ENCODE peak calls at places on chromosomes 11 and 22, in nine cellular contexts. One of them, this sample, is unnamed.

GRCh38 chr11:67415501-67416304 is at the start of gene CARNS1:
- DNase-seq in Panc1: no peak
- DNase-seq in heart right ventricle: no peak
- DNase-seq in A549: no peak
- DNase-seq in Caco-2: no peak
- DNase-seq in thoracic aorta: no peak
- DNase-seq in GM23248: peak; percentile 40
- DNase-seq in IMR-90: no peak
- DNase-seq in CD8-positive, alpha-beta memory T cell: no peak
- DNase-seq in this sample: no peak

GRCh38 chr11:79727221-79727620 is 286.4 kb upstream of the TENM4 start:
- DNase-seq in heart right ventricle: no peak
- DNase-seq in Caco-2: no peak
- DNase-seq in GM23248: no peak
- DNase-seq in thoracic aorta: no peak
- DNase-seq in CD8-positive, alpha-beta memory T cell: no peak
- DNase-seq in IMR-90: no peak
- DNase-seq in Panc1: no peak
- DNase-seq in A549: no peak
- DNase-seq in this sample: no peak

GRCh38 chr22:40485813-40486610 is 115.6 kb downstream of the SGSM3 start:
- DNase-seq in A549: no peak
- DNase-seq in Panc1: no peak
- DNase-seq in Caco-2: no peak
- DNase-seq in heart right ventricle: no peak
- DNase-seq in CD8-positive, alpha-beta memory T cell: no peak
- DNase-seq in GM23248: peak; percentile 53
- DNase-seq in IMR-90: peak; percentile 60
- DNase-seq in thoracic aorta: no peak
- DNase-seq in this sample: peak; percentile 87

GRCh38 chr11:23212829-23213228 is 352.6 kb upstream of the CCDC179 start:
- DNase-seq in Caco-2: no peak
- DNase-seq in CD8-positive, alpha-beta memory T cell: no peak
- DNase-seq in A549: no peak
- DNase-seq in GM23248: no peak
- DNase-seq in Panc1: no peak
- DNase-seq in IMR-90: no peak
- DNase-seq in thoracic aorta: no peak
- DNase-seq in heart right ventricle: no peak
- DNase-seq in this sample: no peak

GRCh38 chr11:109302591-109303334 is 119.2 kb upstream of the C11orf87 start:
- DNase-seq in CD8-positive, alpha-beta memory T cell: no peak
- DNase-seq in Panc1: no peak
- DNase-seq in IMR-90: no peak
- DNase-seq in heart right ventricle: no peak
- DNase-seq in GM23248: no peak
- DNase-seq in Caco-2: no peak
- DNase-seq in A549: no peak
- DNase-seq in thoracic aorta: no peak
- DNase-seq in this sample: peak; percentile 7

GRCh38 chr22:33606495-33606894 is 313.8 kb downstream of the LARGE1 start:
- DNase-seq in Caco-2: no peak
- DNase-seq in Panc1: no peak
- DNase-seq in thoracic aorta: no peak
- DNase-seq in GM23248: no peak
- DNase-seq in heart right ventricle: no peak
- DNase-seq in IMR-90: no peak
- DNase-seq in CD8-positive, alpha-beta memory T cell: no peak
- DNase-seq in A549: no peak
- DNase-seq in this sample: no peak

GRCh38 chr11:124935548-124936514 is at the start of gene HEPACAM:
- DNase-seq in thoracic aorta: no peak
- DNase-seq in Panc1: no peak
- DNase-seq in IMR-90: no peak
- DNase-seq in A549: no peak
- DNase-seq in GM23248: no peak
- DNase-seq in heart right ventricle: no peak
- DNase-seq in CD8-positive, alpha-beta memory T cell: no peak
- DNase-seq in Caco-2: no peak
- DNase-seq in this sample: no peak

GRCh38 chr22:48070760-48071159 is 1308.3 kb downstream of the TBC1D22A start:
- DNase-seq in thoracic aorta: no peak
- DNase-seq in Panc1: no peak
- DNase-seq in IMR-90: no peak
- DNase-seq in GM23248: no peak
- DNase-seq in Caco-2: no peak
- DNase-seq in A549: no peak
- DNase-seq in CD8-positive, alpha-beta memory T cell: no peak
- DNase-seq in heart right ventricle: no peak
- DNase-seq in this sample: no peak

GRCh38 chr22:25689631-25690030 is 52.4 kb upstream of the MYO18B start:
- DNase-seq in A549: no peak
- DNase-seq in thoracic aorta: no peak
- DNase-seq in CD8-positive, alpha-beta memory T cell: no peak
- DNase-seq in GM23248: no peak
- DNase-seq in heart right ventricle: no peak
- DNase-seq in Panc1: no peak
- DNase-seq in Caco-2: no peak
- DNase-seq in IMR-90: no peak
- DNase-seq in this sample: no peak

GRCh38 chr11:72238040-72238450 is 5.9 kb downstream of the PHOX2A start:
- DNase-seq in Caco-2: peak; percentile 68
- DNase-seq in CD8-positive, alpha-beta memory T cell: peak; percentile 30
- DNase-seq in Panc1: peak; percentile 27
- DNase-seq in A549: peak; percentile 92
- DNase-seq in GM23248: peak; percentile 84
- DNase-seq in heart right ventricle: peak; percentile 33
- DNase-seq in thoracic aorta: no peak
- DNase-seq in IMR-90: peak; percentile 67
- DNase-seq in this sample: peak; percentile 75

DNA sequence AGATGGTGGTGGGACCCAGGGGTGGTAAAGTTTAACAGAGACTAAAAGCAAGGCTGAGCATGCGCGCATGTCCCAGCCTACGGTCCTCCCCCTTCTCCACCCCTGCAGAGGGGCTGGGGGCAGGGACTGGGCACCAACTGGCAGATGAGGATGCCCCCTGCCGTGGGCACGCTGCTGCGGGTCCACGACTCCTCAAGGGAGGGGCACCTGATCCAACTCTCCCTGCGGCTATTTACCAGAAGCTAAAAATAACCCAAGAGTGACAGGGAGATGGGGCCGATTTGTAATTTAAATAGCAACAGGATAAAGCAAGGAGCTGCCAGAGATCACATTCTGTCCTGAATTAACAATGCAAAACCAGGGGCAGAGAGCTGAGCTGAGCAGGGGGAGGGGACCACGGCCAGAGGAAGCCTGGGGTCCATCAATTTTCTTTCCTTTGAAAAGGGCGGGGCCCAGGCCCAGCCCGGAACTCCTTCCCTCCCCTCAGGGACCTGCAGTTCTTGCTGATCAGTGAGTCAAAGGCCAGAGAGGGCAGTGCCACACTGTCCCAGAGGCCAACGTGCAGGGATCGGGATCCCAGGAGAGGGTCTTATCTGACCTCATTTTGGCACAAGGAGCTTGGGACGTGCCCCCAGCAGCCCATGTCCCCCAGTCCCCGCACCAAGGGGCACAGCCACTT is 8.1 kb upstream of the DGKZ start:
- DNase-seq in heart right ventricle: no peak
- DNase-seq in CD8-positive, alpha-beta memory T cell: no peak
- DNase-seq in Panc1: no peak
- DNase-seq in thoracic aorta: no peak
- DNase-seq in IMR-90: no peak
- DNase-seq in Caco-2: no peak
- DNase-seq in GM23248: no peak
- DNase-seq in A549: no peak
- DNase-seq in this sample: no peak
- H3K4me3 ChIP-seq in heart right ventricle: no peak overlapping the region
- H3K4me3 ChIP-seq in CD8-positive, alpha-beta memory T cell: no peak overlapping the region
- H3K4me3 ChIP-seq in Panc1: no peak overlapping the region
- H3K4me3 ChIP-seq in thoracic aorta: peak overlapping the region; percentile 26
- H3K4me3 ChIP-seq in IMR-90: no peak overlapping the region
- H3K4me3 ChIP-seq in Caco-2: no peak overlapping the region
- H3K4me3 ChIP-seq in GM23248: peak overlapping the region; percentile 6
- H3K4me3 ChIP-seq in A549: no peak overlapping the region
- H3K4me3 ChIP-seq in this sample: no peak overlapping the region

GRCh38 chr11:68855205-68855978 is 13.7 kb upstream of the CPT1A start:
- DNase-seq in heart right ventricle: peak; percentile 60
- DNase-seq in GM23248: peak; percentile 57
- DNase-seq in A549: no peak
- DNase-seq in Panc1: no peak
- DNase-seq in thoracic aorta: no peak
- DNase-seq in Caco-2: no peak
- DNase-seq in IMR-90: peak; percentile 55
- DNase-seq in CD8-positive, alpha-beta memory T cell: peak; percentile 22
- DNase-seq in this sample: no peak
- H3K4me3 ChIP-seq in heart right ventricle: peak overlapping the region; percentile 54
- H3K4me3 ChIP-seq in GM23248: peak overlapping the region; percentile 74
- H3K4me3 ChIP-seq in A549: peak overlapping the region; percentile 30
- H3K4me3 ChIP-seq in Panc1: peak overlapping the region; percentile 56
- H3K4me3 ChIP-seq in thoracic aorta: peak overlapping the region; percentile 77
- H3K4me3 ChIP-seq in Caco-2: no peak overlapping the region
- H3K4me3 ChIP-seq in IMR-90: peak overlapping the region; percentile 51
- H3K4me3 ChIP-seq in CD8-positive, alpha-beta memory T cell: peak overlapping the region; percentile 19
- H3K4me3 ChIP-seq in this sample: peak overlapping the region; percentile 28

GRCh38 chr11:86490582-86490981 is 115.9 kb downstream of the CCDC81 start:
- DNase-seq in GM23248: no peak
- DNase-seq in CD8-positive, alpha-beta memory T cell: no peak
- DNase-seq in thoracic aorta: no peak
- DNase-seq in A549: no peak
- DNase-seq in heart right ventricle: no peak
- DNase-seq in IMR-90: no peak
- DNase-seq in Caco-2: no peak
- DNase-seq in Panc1: no peak
- DNase-seq in this sample: no peak
- H3K4me3 ChIP-seq in GM23248: no peak overlapping the region
- H3K4me3 ChIP-seq in CD8-positive, alpha-beta memory T cell: no peak overlapping the region
- H3K4me3 ChIP-seq in thoracic aorta: no peak overlapping the region
- H3K4me3 ChIP-seq in A549: no peak overlapping the region
- H3K4me3 ChIP-seq in heart right ventricle: no peak overlapping the region
- H3K4me3 ChIP-seq in IMR-90: no peak overlapping the region
- H3K4me3 ChIP-seq in Caco-2: no peak overlapping the region
- H3K4me3 ChIP-seq in Panc1: no peak overlapping the region
- H3K4me3 ChIP-seq in this sample: no peak overlapping the region

GRCh38 chr11:944711-945470 is 19.2 kb downstream of the AP2A2 start:
- DNase-seq in Caco-2: no peak
- DNase-seq in thoracic aorta: no peak
- DNase-seq in heart right ventricle: no peak
- DNase-seq in IMR-90: peak; percentile 45
- DNase-seq in A549: no peak
- DNase-seq in Panc1: no peak
- DNase-seq in GM23248: peak; percentile 47
- DNase-seq in CD8-positive, alpha-beta memory T cell: no peak
- DNase-seq in this sample: no peak

GRCh38 chr11:940496-941135 is 14.9 kb downstream of the AP2A2 start:
- DNase-seq in GM23248: no peak
- DNase-seq in thoracic aorta: no peak
- DNase-seq in Panc1: no peak
- DNase-seq in heart right ventricle: no peak
- DNase-seq in CD8-positive, alpha-beta memory T cell: no peak
- DNase-seq in Caco-2: no peak
- DNase-seq in A549: no peak
- DNase-seq in IMR-90: no peak
- DNase-seq in this sample: no peak

GRCh38 chr11:942853-943252 is 17.2 kb downstream of the AP2A2 start:
- DNase-seq in IMR-90: peak; percentile 71
- DNase-seq in Caco-2: no peak
- DNase-seq in CD8-positive, alpha-beta memory T cell: no peak
- DNase-seq in GM23248: peak; percentile 86
- DNase-seq in heart right ventricle: no peak
- DNase-seq in thoracic aorta: no peak
- DNase-seq in A549: no peak
- DNase-seq in Panc1: no peak
- DNase-seq in this sample: peak; percentile 82

GRCh38 chr11:947744-948143 is 22.1 kb downstream of the AP2A2 start:
- DNase-seq in Panc1: no peak
- DNase-seq in CD8-positive, alpha-beta memory T cell: no peak
- DNase-seq in IMR-90: no peak
- DNase-seq in A549: no peak
- DNase-seq in heart right ventricle: no peak
- DNase-seq in thoracic aorta: no peak
- DNase-seq in GM23248: no peak
- DNase-seq in Caco-2: no peak
- DNase-seq in this sample: no peak

DNA sequence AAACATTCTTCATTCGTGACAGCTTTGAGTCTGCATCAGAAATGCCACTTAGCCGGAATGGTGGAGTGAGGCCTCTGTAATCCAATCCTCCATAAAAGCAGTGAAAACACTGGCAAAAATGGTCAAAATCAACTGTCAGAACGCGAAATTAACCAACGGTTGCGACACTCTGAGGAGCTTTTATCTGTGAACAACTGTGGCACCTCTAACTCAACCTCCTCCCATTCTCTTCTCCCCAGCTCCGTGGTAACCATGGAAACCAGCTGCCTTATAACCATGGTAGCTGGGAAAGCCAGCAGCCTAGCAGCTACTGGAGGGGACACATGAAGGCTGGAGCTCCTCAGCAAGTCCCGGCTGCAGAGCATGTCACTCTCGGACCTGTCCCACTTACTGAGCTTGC is 20.3 kb downstream of the AP2A2 start:
- DNase-seq in IMR-90: no peak
- DNase-seq in Caco-2: no peak
- DNase-seq in heart right ventricle: no peak
- DNase-seq in Panc1: no peak
- DNase-seq in thoracic aorta: no peak
- DNase-seq in GM23248: no peak
- DNase-seq in CD8-positive, alpha-beta memory T cell: no peak
- DNase-seq in A549: no peak
- DNase-seq in this sample: no peak
- H3K4me3 ChIP-seq in IMR-90: no peak overlapping the region
- H3K4me3 ChIP-seq in Caco-2: no peak overlapping the region
- H3K4me3 ChIP-seq in heart right ventricle: no peak overlapping the region
- H3K4me3 ChIP-seq in Panc1: no peak overlapping the region
- H3K4me3 ChIP-seq in thoracic aorta: no peak overlapping the region
- H3K4me3 ChIP-seq in GM23248: no peak overlapping the region
- H3K4me3 ChIP-seq in CD8-positive, alpha-beta memory T cell: no peak overlapping the region
- H3K4me3 ChIP-seq in A549: no peak overlapping the region
- H3K4me3 ChIP-seq in this sample: no peak overlapping the region

DNA sequence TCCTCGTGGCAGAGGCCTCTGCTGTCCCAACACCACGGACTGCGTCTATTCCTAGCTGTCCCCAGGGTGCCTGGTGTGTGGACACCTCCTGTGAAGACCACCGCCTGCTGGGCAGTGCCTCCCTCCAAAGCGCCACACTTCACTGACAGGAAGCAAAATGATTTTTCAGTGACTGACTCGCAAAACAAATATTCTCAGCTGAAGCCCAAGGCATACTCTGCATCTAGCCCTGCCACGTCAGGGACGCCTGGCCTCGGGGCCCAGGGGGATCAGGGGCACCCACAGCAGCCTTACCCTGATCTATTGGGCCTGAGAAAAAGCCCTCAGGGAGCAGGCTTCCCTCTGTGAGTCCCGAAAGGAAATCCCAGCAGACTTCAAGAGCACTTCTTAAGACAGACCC is 2.2 kb downstream of the BRD1 start:
- DNase-seq in heart right ventricle: no peak
- DNase-seq in thoracic aorta: no peak
- DNase-seq in Caco-2: no peak
- DNase-seq in A549: no peak
- DNase-seq in GM23248: peak; percentile 83
- DNase-seq in IMR-90: peak; percentile 66
- DNase-seq in Panc1: no peak
- DNase-seq in CD8-positive, alpha-beta memory T cell: no peak
- DNase-seq in this sample: peak; percentile 34
- H3K4me3 ChIP-seq in heart right ventricle: no peak overlapping the region
- H3K4me3 ChIP-seq in thoracic aorta: peak overlapping the region; percentile 82
- H3K4me3 ChIP-seq in Caco-2: peak overlapping the region; percentile 65
- H3K4me3 ChIP-seq in A549: peak overlapping the region; percentile 82
- H3K4me3 ChIP-seq in GM23248: peak overlapping the region; percentile 92
- H3K4me3 ChIP-seq in IMR-90: peak overlapping the region; percentile 98
- H3K4me3 ChIP-seq in Panc1: peak overlapping the region; percentile 64
- H3K4me3 ChIP-seq in CD8-positive, alpha-beta memory T cell: peak overlapping the region; percentile 84
- H3K4me3 ChIP-seq in this sample: peak overlapping the region; percentile 77

This sample was measured in epithelial cell of esophagus.